ENCODE peak calls at places on chromosomes 6 and 20, in eight cellular contexts. One of them, this sample, is unnamed.

GRCh38 chr6:4370066-4370465 is 234.7 kb upstream of the ECI2 start:
- DNase-seq in tibial nerve: no peak
- DNase-seq in A549: peak
- DNase-seq in H1: no peak
- DNase-seq in stomach: no peak
- DNase-seq in GM12878: no peak
- DNase-seq in transverse colon: no peak
- DNase-seq in upper lobe of left lung: no peak
- DNase-seq in this sample: no peak

GRCh38 chr20:45105317-45105716 is 4.4 kb upstream of the KCNS1 start:
- DNase-seq in tibial nerve: no peak
- DNase-seq in A549: no peak
- DNase-seq in H1: no peak
- DNase-seq in stomach: no peak
- DNase-seq in GM12878: no peak
- DNase-seq in transverse colon: no peak
- DNase-seq in upper lobe of left lung: no peak
- DNase-seq in this sample: no peak

GRCh38 chr20:49029203-49029602 is 16.9 kb upstream of the CSE1L start:
- DNase-seq in tibial nerve: no peak
- DNase-seq in A549: no peak
- DNase-seq in H1: no peak
- DNase-seq in stomach: no peak
- DNase-seq in GM12878: no peak
- DNase-seq in transverse colon: no peak
- DNase-seq in upper lobe of left lung: no peak
- DNase-seq in this sample: no peak

GRCh38 chr6:4405609-4406212 is 270.3 kb upstream of the ECI2 start:
- DNase-seq in tibial nerve: no peak
- DNase-seq in A549: no peak
- DNase-seq in H1: no peak
- DNase-seq in stomach: no peak
- DNase-seq in GM12878: no peak
- DNase-seq in transverse colon: no peak
- DNase-seq in upper lobe of left lung: peak
- DNase-seq in this sample: no peak

GRCh38 chr6:161265554-161265953 is 8.3 kb downstream of the AGPAT4 start:
- DNase-seq in tibial nerve: no peak
- DNase-seq in A549: no peak
- DNase-seq in H1: peak
- DNase-seq in stomach: no peak
- DNase-seq in GM12878: no peak
- DNase-seq in transverse colon: no peak
- DNase-seq in upper lobe of left lung: peak
- DNase-seq in this sample: no peak

GRCh38 chr6:92779758-92780157 is 639.6 kb downstream of the EPHA7 start:
- DNase-seq in tibial nerve: peak
- DNase-seq in A549: no peak
- DNase-seq in H1: no peak
- DNase-seq in stomach: no peak
- DNase-seq in GM12878: no peak
- DNase-seq in transverse colon: no peak
- DNase-seq in upper lobe of left lung: no peak
- DNase-seq in this sample: no peak

GRCh38 chr6:145815875-145816274 is 1.3 kb upstream of the FBXO30 start:
- DNase-seq in tibial nerve: no peak
- DNase-seq in A549: no peak
- DNase-seq in H1: no peak
- DNase-seq in stomach: no peak
- DNase-seq in GM12878: no peak
- DNase-seq in transverse colon: no peak
- DNase-seq in upper lobe of left lung: no peak
- DNase-seq in this sample: no peak

GRCh38 chr6:2848851-2849250 is 7.2 kb upstream of the SERPINB1 start:
- DNase-seq in tibial nerve: no peak
- DNase-seq in A549: no peak
- DNase-seq in H1: no peak
- DNase-seq in stomach: peak
- DNase-seq in GM12878: no peak
- DNase-seq in transverse colon: peak
- DNase-seq in upper lobe of left lung: no peak
- DNase-seq in this sample: no peak

DNA sequence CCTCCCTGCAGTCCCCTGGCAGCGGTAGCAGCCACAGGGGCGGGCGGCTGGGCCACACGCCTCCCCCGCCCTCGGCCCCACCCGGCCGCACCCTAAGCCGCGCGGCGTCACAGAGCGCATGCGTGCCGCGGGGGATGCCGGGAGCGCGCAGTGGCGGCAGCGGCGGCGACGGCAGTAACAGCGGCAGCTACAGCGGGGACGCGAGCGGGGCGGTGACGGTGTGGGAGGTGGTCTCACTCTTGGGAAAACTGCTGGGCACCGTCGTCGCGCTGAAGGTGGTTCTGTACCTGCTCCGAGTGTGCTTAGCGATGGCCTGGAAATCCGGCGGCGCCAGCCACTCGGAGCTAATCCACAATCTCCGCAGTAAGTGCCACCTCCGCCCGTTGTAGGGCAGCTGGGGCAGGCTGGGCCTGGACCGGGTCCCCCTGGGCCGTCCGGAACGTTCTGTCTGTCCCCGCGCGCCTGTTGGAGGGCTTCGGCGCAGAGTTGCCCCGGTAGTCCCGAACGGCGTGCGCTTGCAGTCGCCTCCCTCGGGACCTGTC is at the start of gene PCMT1:
- DNase-seq in tibial nerve: peak
- DNase-seq in A549: peak
- DNase-seq in H1: peak
- DNase-seq in stomach: peak
- DNase-seq in GM12878: peak
- DNase-seq in transverse colon: peak
- DNase-seq in upper lobe of left lung: peak
- DNase-seq in this sample: peak
- TF ChIP-seq POLR2A in tibial nerve: peak
- TF ChIP-seq POLR2A in A549: peak
- TF ChIP-seq POLR2A in H1: no peak
- TF ChIP-seq POLR2A in stomach: no peak
- TF ChIP-seq POLR2A in GM12878: peak
- TF ChIP-seq POLR2A in transverse colon: peak
- TF ChIP-seq POLR2A in upper lobe of left lung: peak
- TF ChIP-seq POLR2A in this sample: peak

GRCh38 chr20:62010551-62011402 is 54.9 kb downstream of the TAF4 start:
- DNase-seq in tibial nerve: peak
- DNase-seq in A549: peak
- DNase-seq in H1: peak
- DNase-seq in stomach: peak
- DNase-seq in GM12878: peak
- DNase-seq in transverse colon: peak
- DNase-seq in upper lobe of left lung: no peak
- DNase-seq in this sample: peak
- TF ChIP-seq CTCF in tibial nerve: peak
- TF ChIP-seq CTCF in A549: peak
- TF ChIP-seq CTCF in H1: peak
- TF ChIP-seq CTCF in stomach: peak
- TF ChIP-seq CTCF in GM12878: peak
- TF ChIP-seq CTCF in transverse colon: peak
- TF ChIP-seq CTCF in upper lobe of left lung: peak
- TF ChIP-seq CTCF in this sample: peak

GRCh38 chr20:41054463-41055230 is 26.0 kb downstream of the TOP1 start:
- DNase-seq in tibial nerve: no peak
- DNase-seq in A549: no peak
- DNase-seq in H1: no peak
- DNase-seq in stomach: no peak
- DNase-seq in GM12878: no peak
- DNase-seq in transverse colon: no peak
- DNase-seq in upper lobe of left lung: no peak
- DNase-seq in this sample: no peak

GRCh38 chr20:41058007-41058673 is 29.5 kb downstream of the TOP1 start:
- DNase-seq in tibial nerve: no peak
- DNase-seq in A549: no peak
- DNase-seq in H1: no peak
- DNase-seq in stomach: no peak
- DNase-seq in GM12878: no peak
- DNase-seq in transverse colon: no peak
- DNase-seq in upper lobe of left lung: no peak
- DNase-seq in this sample: no peak

GRCh38 chr20:41052742-41053419 is 24.3 kb downstream of the TOP1 start:
- DNase-seq in tibial nerve: peak
- DNase-seq in A549: no peak
- DNase-seq in H1: no peak
- DNase-seq in stomach: no peak
- DNase-seq in GM12878: no peak
- DNase-seq in transverse colon: peak
- DNase-seq in upper lobe of left lung: no peak
- DNase-seq in this sample: peak

GRCh38 chr20:41058674-41059008 is 30.0 kb downstream of the TOP1 start:
- DNase-seq in tibial nerve: no peak
- DNase-seq in A549: no peak
- DNase-seq in H1: no peak
- DNase-seq in stomach: no peak
- DNase-seq in GM12878: no peak
- DNase-seq in transverse colon: no peak
- DNase-seq in upper lobe of left lung: no peak
- DNase-seq in this sample: no peak

GRCh38 chr20:41055679-41056078 is 27.1 kb downstream of the TOP1 start:
- DNase-seq in tibial nerve: no peak
- DNase-seq in A549: no peak
- DNase-seq in H1: no peak
- DNase-seq in stomach: no peak
- DNase-seq in GM12878: no peak
- DNase-seq in transverse colon: no peak
- DNase-seq in upper lobe of left lung: no peak
- DNase-seq in this sample: no peak
- TF ChIP-seq EP300 in tibial nerve: no peak
- TF ChIP-seq EP300 in A549: no peak
- TF ChIP-seq EP300 in H1: no peak
- TF ChIP-seq EP300 in stomach: no peak
- TF ChIP-seq EP300 in GM12878: no peak
- TF ChIP-seq EP300 in transverse colon: no peak
- TF ChIP-seq EP300 in upper lobe of left lung: no peak
- TF ChIP-seq EP300 in this sample: no peak

DNA sequence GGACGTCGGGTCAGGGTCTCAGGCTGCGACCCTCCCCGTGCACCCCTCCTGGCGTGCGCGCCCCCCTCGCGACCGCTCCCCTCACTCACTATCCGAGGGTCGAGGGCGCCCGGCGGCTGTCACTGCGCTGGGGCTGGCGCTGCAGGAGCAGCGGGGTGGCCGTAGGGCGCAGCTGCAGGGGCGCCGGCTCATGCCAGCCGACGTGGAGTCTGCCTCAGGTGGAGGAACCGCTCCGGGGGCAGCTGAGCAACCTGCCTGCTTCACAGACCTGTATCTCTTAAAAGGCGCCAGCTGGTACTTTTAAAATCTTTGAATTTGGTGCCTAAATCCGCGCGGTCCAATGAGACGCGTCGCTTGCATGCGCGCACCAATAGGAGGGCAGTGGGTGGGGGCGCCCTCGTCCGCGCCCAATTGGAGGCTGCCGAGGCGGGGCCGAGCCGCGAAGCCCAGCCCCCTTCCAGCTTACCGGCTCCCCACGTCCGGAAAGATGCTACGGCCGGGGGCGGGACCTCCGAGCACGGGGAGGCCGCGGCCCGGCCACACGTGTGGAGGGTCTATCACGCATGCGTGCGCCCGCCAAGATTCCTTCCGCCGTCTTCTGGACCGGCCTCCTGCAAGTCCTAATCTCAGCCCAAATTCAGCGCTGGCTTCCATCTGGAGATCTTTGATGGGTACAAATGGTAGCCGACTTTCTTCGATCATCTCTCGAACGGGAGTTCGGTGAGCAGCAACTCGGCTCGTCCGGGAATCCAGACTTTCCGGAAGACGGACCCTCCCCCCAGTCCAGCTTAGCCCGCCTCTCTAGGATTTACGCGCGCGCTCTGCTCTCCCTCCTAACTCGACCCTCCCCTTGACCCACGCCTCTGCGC is at the start of gene FBXO5:
- DNase-seq in tibial nerve: peak
- DNase-seq in A549: peak
- DNase-seq in H1: peak
- DNase-seq in stomach: peak
- DNase-seq in GM12878: peak
- DNase-seq in transverse colon: peak
- DNase-seq in upper lobe of left lung: peak
- DNase-seq in this sample: peak
- TF ChIP-seq POLR2A in tibial nerve: peak
- TF ChIP-seq POLR2A in A549: peak
- TF ChIP-seq POLR2A in H1: peak
- TF ChIP-seq POLR2A in stomach: no peak
- TF ChIP-seq POLR2A in GM12878: peak
- TF ChIP-seq POLR2A in transverse colon: peak
- TF ChIP-seq POLR2A in upper lobe of left lung: no peak
- TF ChIP-seq POLR2A in this sample: peak

GRCh38 chr20:52313335-52313963 is 121.9 kb upstream of the ZFP64 start:
- DNase-seq in tibial nerve: no peak
- DNase-seq in A549: peak
- DNase-seq in H1: no peak
- DNase-seq in stomach: no peak
- DNase-seq in GM12878: no peak
- DNase-seq in transverse colon: no peak
- DNase-seq in upper lobe of left lung: no peak
- DNase-seq in this sample: peak
- TF ChIP-seq CTCF in tibial nerve: peak
- TF ChIP-seq CTCF in A549: peak
- TF ChIP-seq CTCF in H1: no peak
- TF ChIP-seq CTCF in stomach: peak
- TF ChIP-seq CTCF in GM12878: no peak
- TF ChIP-seq CTCF in transverse colon: no peak
- TF ChIP-seq CTCF in upper lobe of left lung: no peak
- TF ChIP-seq CTCF in this sample: no peak

GRCh38 chr20:10673831-10674683 is at the start of gene JAG1:
- DNase-seq in tibial nerve: peak
- DNase-seq in A549: peak
- DNase-seq in H1: peak
- DNase-seq in stomach: peak
- DNase-seq in GM12878: peak
- DNase-seq in transverse colon: peak
- DNase-seq in upper lobe of left lung: peak
- DNase-seq in this sample: peak
- TF ChIP-seq EP300 in tibial nerve: peak
- TF ChIP-seq EP300 in A549: no peak
- TF ChIP-seq EP300 in H1: no peak
- TF ChIP-seq EP300 in stomach: no peak
- TF ChIP-seq EP300 in GM12878: no peak
- TF ChIP-seq EP300 in transverse colon: no peak
- TF ChIP-seq EP300 in upper lobe of left lung: no peak
- TF ChIP-seq EP300 in this sample: no peak

DNA sequence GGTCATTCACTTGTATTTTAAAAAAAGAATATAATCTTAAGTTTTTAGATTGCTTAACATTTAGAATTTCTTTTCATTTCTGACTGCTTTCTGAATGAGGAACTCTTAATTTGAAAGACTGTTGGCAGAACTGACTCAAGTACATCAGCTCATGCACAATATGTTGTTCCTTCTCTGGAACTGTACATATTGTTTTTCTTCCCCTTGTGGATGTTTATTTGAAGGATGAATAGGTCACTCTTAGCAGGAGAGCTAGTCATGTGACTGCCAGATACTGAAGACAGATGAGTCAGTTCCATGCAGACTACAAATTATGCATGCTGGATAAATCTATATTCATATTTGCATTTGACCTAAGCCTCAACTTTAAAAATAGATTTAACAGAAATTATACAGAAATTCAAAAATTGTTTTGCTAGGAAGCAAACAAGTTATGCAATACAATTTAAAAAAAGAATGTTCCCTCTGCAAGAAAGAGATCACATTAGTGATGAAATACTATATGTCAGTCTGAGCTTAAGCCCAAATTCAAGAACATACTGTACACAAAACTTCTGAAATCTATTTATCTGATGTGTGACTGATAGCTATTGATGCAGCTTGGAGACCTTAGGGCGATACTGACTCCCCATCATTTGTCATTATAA is 1274.9 kb upstream of the GJE1 start:
- DNase-seq in tibial nerve: peak
- DNase-seq in A549: peak
- DNase-seq in H1: no peak
- DNase-seq in stomach: no peak
- DNase-seq in GM12878: no peak
- DNase-seq in transverse colon: no peak
- DNase-seq in upper lobe of left lung: no peak
- DNase-seq in this sample: no peak
- TF ChIP-seq POLR2A in tibial nerve: no peak
- TF ChIP-seq POLR2A in A549: no peak
- TF ChIP-seq POLR2A in H1: no peak
- TF ChIP-seq POLR2A in stomach: no peak
- TF ChIP-seq POLR2A in GM12878: no peak
- TF ChIP-seq POLR2A in transverse colon: no peak
- TF ChIP-seq POLR2A in upper lobe of left lung: no peak
- TF ChIP-seq POLR2A in this sample: no peak

This sample was measured in ovary.